ENCODE peak calls at places on chromosomes 6 and 20, in five cellular contexts. V is endothelial cell of umbilical vein, D is HepG2, Q is GM12878, G is H1. R is an unnamed sample.

GRCh38 chr6:36387440-36388303 is at the start of gene ETV7:
- DNase-seq in V (no peak), G (peak), D (no peak), Q (no peak), R (peak)

GRCh38 chr6:139732451-139732850 is 358.0 kb upstream of the CITED2 start:
- DNase-seq in D (no peak), Q (no peak), V (peak), G (no peak), R (peak)

GRCh38 chr20:3486850-3487249 is 16.0 kb downstream of the ATRN start:
- DNase-seq in G (no peak), D (no peak), V (no peak), Q (no peak), R (no peak)

GRCh38 chr6:167706313-167707109 is 120.2 kb upstream of the AFDN start:
- DNase-seq in G (no peak), Q (peak), D (no peak), V (no peak), R (no peak)

GRCh38 chr20:13017235-13017634 is 8.5 kb downstream of the SPTLC3 start:
- DNase-seq in G (no peak), Q (no peak), D (no peak), V (no peak), R (peak)

GRCh38 chr20:10935658-10936057 is 261.9 kb upstream of the JAG1 start:
- DNase-seq in V (peak), D (no peak), Q (no peak), G (no peak), R (no peak)

GRCh38 chr6:148761532-148761951 is 14.7 kb downstream of the UST start:
- DNase-seq in Q (no peak), V (no peak), G (no peak), D (no peak), R (peak)

GRCh38 chr6:100288311-100288710 is 176.4 kb downstream of the SIM1 start:
- DNase-seq in V (no peak), Q (no peak), G (no peak), D (no peak), R (no peak)

GRCh38 chr20:5033566-5033965 is 32.3 kb upstream of the SLC23A2 start:
- DNase-seq in Q (no peak), G (no peak), D (peak), V (no peak), R (peak)

GRCh38 chr6:138891255-138891986 is 95.5 kb downstream of the ECT2L start:
- DNase-seq in G (no peak), V (no peak), D (no peak), Q (no peak), R (peak)

GRCh38 chr20:35437599-35437998 is 429 bp downstream of the GDF5 start:
- DNase-seq in D (no peak), G (no peak), V (no peak), Q (no peak), R (no peak)

GRCh38 chr20:3889489-3890409 is 562 bp downstream of the PANK2 start:
- DNase-seq in G (peak), V (peak), Q (no peak), D (peak), R (no peak)

GRCh38 chr6:16690244-16691142 is 70.8 kb downstream of the ATXN1 start:
- DNase-seq in D (peak), G (no peak), Q (no peak), V (no peak), R (peak)

GRCh38 chr20:8021541-8022269 is 2.1 kb upstream of the TMX4 start:
- DNase-seq in Q (no peak), D (no peak), V (no peak), G (no peak), R (no peak)

GRCh38 chr20:62739581-62740285 is 31.1 kb downstream of the NTSR1 start:
- DNase-seq in D (no peak), G (no peak), Q (no peak), V (no peak), R (no peak)

GRCh38 chr6:45566882-45567281 is 189.1 kb upstream of the SUPT3H start:
- DNase-seq in G (no peak), V (no peak), Q (no peak), D (peak), R (peak)

GRCh38 chr20:47292581-47292980 is 63.9 kb downstream of the ZMYND8 start:
- DNase-seq in D (no peak), V (no peak), Q (no peak), G (no peak), R (no peak)

GRCh38 chr6:151647871-151648639 is 154.2 kb downstream of the CCDC170 start:
- DNase-seq in D (peak), V (peak), G (peak), Q (no peak), R (no peak)

GRCh38 chr6:84522135-84522535 is 242.3 kb downstream of the TBX18 start:
- DNase-seq in Q (no peak), V (peak), G (no peak), D (no peak), R (peak)

GRCh38 chr6:90516074-90516660 is 70.7 kb downstream of the MAP3K7 start:
- DNase-seq in D (no peak), V (no peak), Q (no peak), G (no peak), R (no peak)

GRCh38 chr6:116665464-116665863 is 3.1 kb downstream of the ZUP1 start:
- DNase-seq in G (no peak), Q (no peak), V (no peak), D (no peak), R (no peak)

GRCh38 chr6:118565317-118565960 is 17.3 kb downstream of the PLN start:
- DNase-seq in D (peak), Q (peak), G (no peak), V (no peak), R (peak)

GRCh38 chr20:50930139-50931047 is 844 bp downstream of the ADNP start:
- DNase-seq in Q (no peak), G (no peak), D (no peak), V (no peak), R (no peak)

GRCh38 chr6:53641348-53641747 is 24.2 kb downstream of the KLHL31 start:
- DNase-seq in Q (no peak), D (no peak), V (no peak), G (no peak), R (no peak)

GRCh38 chr20:47274449-47275108 is 81.9 kb downstream of the ZMYND8 start:
- DNase-seq in V (peak), D (peak), G (no peak), Q (peak), R (peak)

GRCh38 chr6:159985296-159985940 is 16.5 kb downstream of the IGF2R start:
- DNase-seq in D (no peak), V (no peak), Q (no peak), G (no peak), R (peak)

GRCh38 chr6:2077826-2078225 is 167.6 kb downstream of the GMDS start:
- DNase-seq in Q (no peak), V (no peak), G (no peak), D (no peak), R (no peak)

GRCh38 chr20:52103469-52103910 is 88.1 kb downstream of the ZFP64 start:
- DNase-seq in Q (no peak), G (peak), D (no peak), V (peak), R (peak)

GRCh38 chr6:6752129-6752528 is 163.6 kb downstream of the LY86 start:
- DNase-seq in G (no peak), D (no peak), Q (no peak), V (no peak), R (peak)

GRCh38 chr20:47417245-47418060 is 61.0 kb upstream of the ZMYND8 start:
- DNase-seq in V (no peak), D (peak), Q (no peak), G (no peak), R (no peak)

GRCh38 chr6:33589723-33590530 is 9.9 kb upstream of the BAK1 start:
- DNase-seq in G (peak), Q (peak), D (peak), V (peak), R (peak)
- H3K9ac ChIP-seq in G (no peak), Q (no peak), D (peak), V (peak), R (no peak)

GRCh38 chr6:143677891-143678737 is at the start of gene PHACTR2:
- DNase-seq in V (peak), G (peak), Q (no peak), D (peak), R (peak)
- TF ChIP-seq POLR2A in V (peak), G (peak), Q (no peak), D (peak), R (no peak)

GRCh38 chr20:45340236-45340847 is 7.9 kb downstream of the SDC4 start:
- DNase-seq in Q (no peak), G (no peak), V (no peak), D (peak), R (no peak)

GRCh38 chr20:45339084-45339483 is 9.1 kb downstream of the SDC4 start:
- DNase-seq in Q (no peak), D (no peak), V (no peak), G (no peak), R (no peak)

GRCh38 chr20:45340951-45341350 is 7.3 kb downstream of the SDC4 start:
- DNase-seq in V (no peak), Q (no peak), G (no peak), D (peak), R (no peak)

GRCh38 chr20:45338121-45339030 is 9.8 kb downstream of the SDC4 start:
- DNase-seq in Q (no peak), D (peak), G (no peak), V (no peak), R (no peak)

DNA sequence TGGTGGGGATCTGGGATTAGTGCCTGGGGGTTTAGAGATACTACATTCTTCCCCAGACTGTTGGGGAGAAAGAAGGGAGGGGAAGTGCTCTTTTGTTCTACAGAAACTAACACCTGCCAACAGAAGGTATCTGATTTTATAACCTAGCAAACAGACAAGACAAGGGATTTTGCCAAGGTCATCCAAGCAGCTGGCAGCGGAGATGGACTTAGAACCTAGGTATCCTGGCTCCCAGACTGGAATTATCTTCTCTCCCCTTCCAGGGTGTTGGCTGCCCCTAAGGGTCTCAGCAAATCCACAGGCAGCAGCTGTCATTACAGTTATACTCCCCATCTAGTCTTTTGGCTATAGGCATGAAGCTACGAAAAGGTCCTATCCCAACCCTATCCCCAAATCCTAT is 8.4 kb downstream of the SDC4 start:
- DNase-seq in Q (no peak), D (no peak), G (no peak), V (no peak), R (no peak)
- H3K9ac ChIP-seq in Q (no peak), D (peak), G (no peak), V (no peak), R (no peak)

DNA sequence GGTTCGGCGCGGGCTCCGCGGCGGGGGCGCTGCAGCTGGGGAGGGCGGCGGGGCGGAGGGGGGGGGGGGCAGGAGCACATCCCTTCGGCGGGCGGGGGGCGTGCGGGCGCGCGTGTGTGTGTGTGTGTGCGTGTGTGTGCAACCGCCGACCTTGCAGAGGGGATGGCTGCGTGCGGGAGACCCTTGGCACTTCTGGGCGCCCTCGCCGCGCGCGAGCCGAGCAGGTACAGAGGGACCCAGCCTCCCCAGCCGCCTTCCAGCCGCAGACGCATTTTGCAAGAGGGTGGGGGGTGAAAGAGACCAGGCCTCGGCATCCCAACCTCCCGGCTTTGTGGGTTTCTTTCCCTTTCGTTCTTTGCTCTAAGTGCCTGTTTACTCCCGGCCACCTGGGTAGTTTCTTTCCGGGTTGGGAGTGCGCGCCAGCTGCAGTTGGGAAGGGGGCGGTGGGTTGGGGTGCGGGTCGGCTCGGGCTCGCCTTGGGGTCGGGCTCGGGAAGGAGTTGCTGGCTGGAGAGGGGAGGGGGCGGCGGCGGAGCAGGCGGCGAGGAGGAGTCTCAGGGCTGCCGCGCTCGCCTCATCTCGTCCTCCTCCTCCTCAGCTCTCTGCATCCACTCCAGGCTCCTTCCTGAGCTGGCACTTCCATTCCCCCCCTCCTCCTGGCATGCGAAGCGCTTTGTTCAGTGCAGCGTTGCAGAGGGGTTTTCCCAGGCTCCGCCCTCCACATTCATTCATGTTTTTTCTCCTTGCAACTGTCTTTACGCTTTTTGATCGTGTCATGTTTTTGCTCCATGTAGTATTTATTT is 655 bp downstream of the HIVEP1 start:
- DNase-seq in G (peak), D (peak), V (peak), Q (peak), R (peak)
- TF ChIP-seq POLR2A in G (peak), D (no peak), V (peak), Q (peak), R (peak)

GRCh38 chr6:11210386-11211138 is 21.9 kb downstream of the NEDD9 start:
- DNase-seq in D (no peak), V (no peak), Q (no peak), G (no peak), R (no peak)

GRCh38 chr6:11208267-11208666 is 24.2 kb downstream of the NEDD9 start:
- DNase-seq in D (no peak), G (no peak), V (no peak), Q (no peak), R (no peak)

GRCh38 chr6:11209369-11209768 is 23.1 kb downstream of the NEDD9 start:
- DNase-seq in V (no peak), D (no peak), Q (no peak), G (no peak), R (no peak)

GRCh38 chr6:11211235-11211634 is 21.2 kb downstream of the NEDD9 start:
- DNase-seq in Q (no peak), D (no peak), G (no peak), V (peak), R (no peak)

DNA sequence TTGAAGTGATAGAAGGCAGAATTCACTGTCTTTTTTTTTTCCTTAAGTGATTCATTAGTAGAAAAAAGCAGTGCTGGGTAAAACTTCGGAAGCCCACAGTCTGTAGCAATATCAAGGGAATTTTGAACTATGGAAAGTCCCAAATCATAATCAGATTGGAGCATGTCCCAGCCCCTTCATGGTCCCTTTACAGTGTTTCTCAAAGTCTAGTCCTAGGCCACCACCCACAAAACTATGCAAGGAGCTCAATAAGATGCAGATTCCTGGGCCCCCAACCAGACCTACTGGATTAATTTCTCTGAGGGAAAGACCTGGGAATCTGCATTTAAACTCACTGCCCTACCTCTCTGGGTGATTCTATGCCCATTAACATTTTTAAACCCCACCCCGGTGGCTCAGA is 22.5 kb downstream of the NEDD9 start:
- DNase-seq in D (no peak), V (peak), G (no peak), Q (no peak), R (peak)
- H3K9ac ChIP-seq in D (no peak), V (peak), G (no peak), Q (no peak), R (no peak)

DNA sequence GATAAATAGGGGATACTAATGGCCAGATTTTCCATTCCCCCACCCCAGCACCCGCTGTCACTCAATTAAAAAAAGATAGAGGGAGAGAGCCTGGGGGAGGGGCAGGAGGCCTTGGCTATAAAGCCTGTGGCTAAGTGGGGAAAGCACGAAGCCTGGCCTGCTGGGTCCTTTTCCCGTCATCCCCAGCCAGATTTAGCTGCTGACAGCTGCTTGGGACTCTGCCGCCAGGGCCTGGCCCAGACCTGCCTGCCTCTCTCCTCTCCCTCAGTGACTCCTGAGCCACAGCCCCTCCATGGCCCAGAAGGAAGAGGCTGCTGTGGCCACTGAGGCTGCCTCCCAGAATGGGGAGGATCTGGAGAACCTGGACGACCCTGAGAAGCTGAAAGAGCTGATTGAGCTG is at the start of gene APOBEC2:
- DNase-seq in G (no peak), Q (no peak), D (no peak), V (no peak), R (no peak)
- TF ChIP-seq POLR2A in G (no peak), Q (no peak), D (no peak), V (no peak), R (no peak)

GRCh38 chr6:130467595-130467994 is 101.8 kb downstream of the TMEM200A start:
- DNase-seq in Q (no peak), G (no peak), V (no peak), D (no peak), R (no peak)

GRCh38 chr6:130467146-130467545 is 101.3 kb downstream of the TMEM200A start:
- DNase-seq in G (no peak), V (no peak), Q (no peak), D (no peak), R (no peak)

GRCh38 chr6:130466052-130466743 is 100.4 kb downstream of the TMEM200A start:
- DNase-seq in G (no peak), D (no peak), Q (no peak), V (no peak), R (peak)

GRCh38 chr6:130470777-130471176 is 105.0 kb downstream of the TMEM200A start:
- DNase-seq in Q (peak), G (no peak), D (no peak), V (no peak), R (no peak)

DNA sequence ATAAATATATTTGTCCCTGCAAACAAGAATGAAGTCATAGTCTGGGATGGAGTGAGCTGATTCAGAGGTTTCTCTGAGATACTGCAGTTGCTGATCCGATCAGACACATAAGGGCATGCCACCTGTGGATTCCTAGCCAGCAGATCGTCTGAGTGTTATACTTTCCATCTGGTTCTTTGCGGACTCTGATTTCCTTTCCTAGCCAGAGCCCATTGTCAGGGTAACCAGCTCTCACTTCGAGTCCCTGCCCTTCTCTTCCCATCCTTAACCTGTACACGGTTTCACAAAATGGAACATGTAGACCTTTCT is 100.9 kb downstream of the TMEM200A start:
- DNase-seq in V (no peak), Q (no peak), G (no peak), D (no peak), R (peak)
- H3K9ac ChIP-seq in V (no peak), Q (no peak), G (no peak), D (no peak), R (no peak)

R was measured in IMR-90.